ENCODE peak calls at places on chromosomes 5 and 9, in four cellular contexts. K, D, H and G are unnamed samples. For H3K4me1, the result is how much of the 10 kb centered on the place peaks cover.

GRCh38 chr9:95425910-95426551 is 90.7 kb downstream of the PTCH1 start:
- DNase-seq in K (peak), D (no peak), H (no peak), G (peak)

GRCh38 chr5:158485604-158486081 is 614.1 kb downstream of the EBF1 start:
- DNase-seq in K (no peak), D (no peak), H (no peak), G (no peak)

GRCh38 chr9:120413121-120414048 is 166.6 kb downstream of the CDK5RAP2 start:
- DNase-seq in K (no peak), D (no peak), H (peak), G (peak)

GRCh38 chr5:173618927-173619519 is 2.6 kb upstream of the BOD1 start:
- DNase-seq in K (peak), D (no peak), H (no peak), G (peak)

GRCh38 chr9:16304301-16304700 is 566.2 kb downstream of the BNC2 start:
- DNase-seq in K (no peak), D (no peak), H (no peak), G (no peak)

GRCh38 chr5:2866622-2867372 is 115.3 kb upstream of the IRX2 start:
- DNase-seq in K (no peak), D (no peak), H (no peak), G (no peak)

GRCh38 chr5:64637144-64637543 is 53.2 kb upstream of the SHISAL2B start:
- DNase-seq in K (no peak), D (no peak), H (no peak), G (no peak)

GRCh38 chr9:97994695-97995094 is 11.6 kb downstream of the ANP32B start:
- DNase-seq in K (no peak), D (no peak), H (no peak), G (no peak)

GRCh38 chr9:76655121-76655531 is 109.1 kb upstream of the PCA3 start:
- DNase-seq in K (no peak), D (no peak), H (no peak), G (no peak)

GRCh38 chr5:151671979-151672378 is 14.7 kb downstream of the SPARC start:
- DNase-seq in K (no peak), D (no peak), H (no peak), G (no peak)

GRCh38 chr9:8436791-8437190 is 637.2 kb upstream of the DMAC1 start:
- DNase-seq in K (no peak), D (no peak), H (no peak), G (no peak)

GRCh38 chr5:125549322-125549871 is 803.0 kb upstream of the ZNF608 start:
- DNase-seq in K (no peak), D (no peak), H (no peak), G (no peak)

GRCh38 chr5:169646856-169647255 is 9.8 kb downstream of the DOCK2 start:
- DNase-seq in K (no peak), D (no peak), H (no peak), G (no peak)
- H3K4me1 ChIP-seq in K (under half), D (under half), H (under half), G (under half)

GRCh38 chr9:137724818-137725240 is 106.0 kb downstream of the EHMT1 start:
- DNase-seq in K (no peak), D (no peak), H (no peak), G (no peak)
- H3K27ac ChIP-seq in K (no peak), D (no peak), H (no peak), G (no peak)

DNA sequence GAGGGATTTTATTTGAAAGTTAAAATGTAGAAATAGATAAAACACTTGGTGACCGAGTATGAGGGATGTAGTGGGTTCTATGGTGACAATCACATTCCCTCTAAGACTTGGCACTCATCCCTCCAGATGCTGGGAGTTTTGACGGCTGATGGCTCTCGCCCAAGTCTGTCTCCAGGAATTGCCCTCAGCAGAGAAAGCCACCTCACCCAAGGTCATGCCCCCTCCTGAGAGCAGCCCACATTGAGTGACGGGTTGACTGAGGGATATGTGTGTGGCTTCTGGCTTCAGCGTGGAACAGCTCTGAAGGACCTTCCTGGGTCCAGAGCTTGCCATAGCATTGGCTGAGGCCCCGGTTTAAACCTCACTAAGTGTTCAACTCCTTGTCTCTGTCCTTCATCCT is 19.4 kb downstream of the CAVIN4 start:
- DNase-seq in K (no peak), D (no peak), H (no peak), G (no peak)
- H3K4me1 ChIP-seq in K (under half), D (under half), H (under half), G (under half)

GRCh38 chr5:88507261-88507660 is 238.6 kb upstream of the TMEM161B start:
- DNase-seq in K (no peak), D (no peak), H (no peak), G (no peak)

GRCh38 chr5:88502179-88503064 is 233.8 kb upstream of the TMEM161B start:
- DNase-seq in K (no peak), D (peak), H (no peak), G (no peak)

DNA sequence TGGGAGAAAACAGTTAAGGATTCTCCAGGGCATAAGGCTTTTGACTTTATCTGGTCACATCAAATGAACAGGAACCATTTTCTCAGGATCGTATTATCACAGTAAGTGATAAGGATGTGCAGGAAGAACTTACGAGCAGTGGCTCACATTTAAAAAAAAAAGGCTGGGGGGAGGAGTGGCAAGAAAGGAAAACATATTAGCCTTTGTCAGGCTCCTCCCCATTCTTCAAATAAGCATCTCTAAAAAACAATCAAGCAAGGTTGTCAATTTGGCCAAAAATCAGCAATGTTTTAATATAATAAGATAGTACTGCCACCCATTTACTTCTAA is 234.4 kb upstream of the TMEM161B start:
- DNase-seq in K (no peak), D (no peak), H (no peak), G (no peak)
- H3K27ac ChIP-seq in K (no peak), D (peak), H (no peak), G (no peak)

GRCh38 chr5:34591723-34592122 is 64.4 kb upstream of the RAI14 start:
- DNase-seq in K (no peak), D (no peak), H (no peak), G (no peak)

GRCh38 chr5:34587355-34588241 is 68.5 kb upstream of the RAI14 start:
- DNase-seq in K (peak), D (no peak), H (no peak), G (peak)

GRCh38 chr5:34586117-34586885 is 69.8 kb upstream of the RAI14 start:
- DNase-seq in K (peak), D (no peak), H (no peak), G (no peak)

GRCh38 chr5:34585601-34586104 is 70.5 kb upstream of the RAI14 start:
- DNase-seq in K (peak), D (no peak), H (no peak), G (no peak)

DNA sequence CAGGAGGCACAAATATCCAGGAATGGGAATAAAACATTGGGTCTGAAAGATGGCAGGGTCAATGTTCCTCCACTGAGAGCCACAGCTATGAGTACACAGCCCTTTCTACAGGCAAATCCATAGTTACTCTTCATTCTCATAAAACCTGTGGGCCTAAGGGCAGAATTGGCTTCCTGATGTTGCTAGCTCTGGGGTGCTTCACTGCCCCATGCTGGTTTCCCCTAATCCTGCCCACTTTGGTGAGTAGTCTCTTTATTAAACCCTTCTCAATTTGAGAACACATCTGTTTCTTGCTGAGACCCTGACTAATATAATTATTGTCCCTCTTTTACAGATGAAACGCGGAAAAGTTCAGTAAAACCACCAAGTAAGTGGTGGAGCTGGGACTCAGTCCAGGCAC is 66.3 kb upstream of the RAI14 start:
- DNase-seq in K (no peak), D (no peak), H (no peak), G (no peak)
- H3K4me1 ChIP-seq in K (under half), D (under half), H (under half), G (under half)

GRCh38 chr5:122076669-122077450 is 1.2 kb downstream of the LOX start:
- DNase-seq in K (peak), D (no peak), H (peak), G (peak)

GRCh38 chr5:122076023-122076422 is 2.0 kb downstream of the LOX start:
- DNase-seq in K (no peak), D (no peak), H (no peak), G (no peak)

GRCh38 chr5:122078116-122078865 is at the start of gene LOX:
- DNase-seq in K (no peak), D (no peak), H (peak), G (peak)

GRCh38 chr5:122073864-122074263 is 4.2 kb downstream of the LOX start:
- DNase-seq in K (no peak), D (no peak), H (no peak), G (no peak)

GRCh38 chr5:122077451-122078115 is 476 bp downstream of the LOX start:
- DNase-seq in K (no peak), D (no peak), H (no peak), G (peak)
- H3K27ac ChIP-seq in K (peak), D (no peak), H (peak), G (no peak)

DNA sequence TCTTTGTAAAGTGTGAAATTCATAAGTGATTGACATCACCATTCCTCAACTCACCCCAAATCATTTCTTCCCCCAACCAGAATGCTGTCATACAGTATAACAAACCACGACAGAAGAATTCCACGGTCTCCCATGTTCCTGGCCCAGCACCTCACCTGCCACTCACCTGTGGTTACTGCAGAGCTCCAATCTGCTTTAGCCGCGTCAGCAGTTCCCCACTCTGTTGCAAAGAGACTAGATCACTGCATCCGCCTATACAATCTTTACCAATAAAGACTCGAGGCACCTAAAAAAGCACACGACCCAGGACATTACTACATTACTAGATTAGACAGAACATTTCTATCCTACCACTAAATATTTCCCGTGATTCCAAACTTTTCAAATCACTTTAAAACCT is 6.2 kb downstream of the GLRX start:
- DNase-seq in K (no peak), D (no peak), H (no peak), G (no peak)
- H3K4me1 ChIP-seq in K (half or more), D (half or more), H (under half), G (under half)